ENCODE peak calls at places on chromosomes 7 and 10, in six cellular contexts. One of them, this sample, is unnamed.

GRCh38 chr10:13453896-13454295 is 74.9 kb downstream of the BEND7 start:
- DNase-seq in HepG2: no peak
- DNase-seq in HCT116: no peak
- DNase-seq in K562: no peak
- DNase-seq in GM12878: peak
- DNase-seq in H1: peak
- DNase-seq in this sample: no peak

GRCh38 chr7:22121702-22122474 is 176.2 kb upstream of the CDCA7L start:
- DNase-seq in HepG2: no peak
- DNase-seq in HCT116: no peak
- DNase-seq in K562: peak
- DNase-seq in GM12878: no peak
- DNase-seq in H1: no peak
- DNase-seq in this sample: no peak

GRCh38 chr10:67783576-67784294 is 54.3 kb downstream of the DNAJC12 start:
- DNase-seq in HepG2: no peak
- DNase-seq in HCT116: no peak
- DNase-seq in K562: no peak
- DNase-seq in GM12878: no peak
- DNase-seq in H1: no peak
- DNase-seq in this sample: no peak

GRCh38 chr7:158695056-158695455 is 9.5 kb downstream of the NCAPG2 start:
- DNase-seq in HepG2: no peak
- DNase-seq in HCT116: no peak
- DNase-seq in K562: no peak
- DNase-seq in GM12878: no peak
- DNase-seq in H1: no peak
- DNase-seq in this sample: no peak

GRCh38 chr10:132878091-132878729 is 64.2 kb downstream of the CFAP46 start:
- DNase-seq in HepG2: no peak
- DNase-seq in HCT116: no peak
- DNase-seq in K562: no peak
- DNase-seq in GM12878: no peak
- DNase-seq in H1: peak
- DNase-seq in this sample: no peak

GRCh38 chr7:156237614-156238013 is 403.0 kb upstream of the RNF32 start:
- DNase-seq in HepG2: no peak
- DNase-seq in HCT116: no peak
- DNase-seq in K562: no peak
- DNase-seq in GM12878: no peak
- DNase-seq in H1: peak
- DNase-seq in this sample: no peak

GRCh38 chr10:132665946-132666732 is 119.8 kb downstream of the NKX6-2 start:
- DNase-seq in HepG2: no peak
- DNase-seq in HCT116: no peak
- DNase-seq in K562: peak
- DNase-seq in GM12878: no peak
- DNase-seq in H1: no peak
- DNase-seq in this sample: no peak

GRCh38 chr7:106110238-106110560 is 1.9 kb downstream of the SYPL1 start:
- DNase-seq in HepG2: no peak
- DNase-seq in HCT116: no peak
- DNase-seq in K562: no peak
- DNase-seq in GM12878: no peak
- DNase-seq in H1: no peak
- DNase-seq in this sample: no peak

GRCh38 chr10:130109796-130110235 is 814 bp downstream of the C10orf143 start:
- DNase-seq in HepG2: peak
- DNase-seq in HCT116: peak
- DNase-seq in K562: peak
- DNase-seq in GM12878: peak
- DNase-seq in H1: peak
- DNase-seq in this sample: peak

GRCh38 chr10:14386202-14386593 is 55.5 kb upstream of the FRMD4A start:
- DNase-seq in HepG2: no peak
- DNase-seq in HCT116: no peak
- DNase-seq in K562: no peak
- DNase-seq in GM12878: no peak
- DNase-seq in H1: no peak
- DNase-seq in this sample: no peak

GRCh38 chr7:159218216-159219006 is 73.7 kb upstream of the VIPR2 start:
- DNase-seq in HepG2: no peak
- DNase-seq in HCT116: no peak
- DNase-seq in K562: no peak
- DNase-seq in GM12878: no peak
- DNase-seq in H1: peak
- DNase-seq in this sample: no peak

GRCh38 chr10:103551619-103552602 is 58.4 kb downstream of the NEURL1 start:
- DNase-seq in HepG2: no peak
- DNase-seq in HCT116: no peak
- DNase-seq in K562: no peak
- DNase-seq in GM12878: no peak
- DNase-seq in H1: no peak
- DNase-seq in this sample: peak

GRCh38 chr10:47374611-47375536 is 9.2 kb downstream of the ZNF488 start:
- DNase-seq in HepG2: no peak
- DNase-seq in HCT116: no peak
- DNase-seq in K562: no peak
- DNase-seq in GM12878: no peak
- DNase-seq in H1: peak
- DNase-seq in this sample: no peak

GRCh38 chr7:159147246-159147645 is 2.6 kb upstream of the VIPR2 start:
- DNase-seq in HepG2: no peak
- DNase-seq in HCT116: no peak
- DNase-seq in K562: no peak
- DNase-seq in GM12878: no peak
- DNase-seq in H1: no peak
- DNase-seq in this sample: no peak

GRCh38 chr7:31954500-31954899 is 115.7 kb downstream of the PDE1C start:
- DNase-seq in HepG2: no peak
- DNase-seq in HCT116: no peak
- DNase-seq in K562: no peak
- DNase-seq in GM12878: no peak
- DNase-seq in H1: no peak
- DNase-seq in this sample: no peak

GRCh38 chr10:69045441-69046300 is 42.2 kb upstream of the SRGN start:
- DNase-seq in HepG2: no peak
- DNase-seq in HCT116: no peak
- DNase-seq in K562: no peak
- DNase-seq in GM12878: peak
- DNase-seq in H1: no peak
- DNase-seq in this sample: no peak

GRCh38 chr10:15210521-15210920 is 42.0 kb upstream of the NMT2 start:
- DNase-seq in HepG2: no peak
- DNase-seq in HCT116: no peak
- DNase-seq in K562: no peak
- DNase-seq in GM12878: no peak
- DNase-seq in H1: no peak
- DNase-seq in this sample: no peak

GRCh38 chr7:35035511-35035921 is 1.8 kb downstream of the DPY19L1 start:
- DNase-seq in HepG2: peak
- DNase-seq in HCT116: peak
- DNase-seq in K562: peak
- DNase-seq in GM12878: no peak
- DNase-seq in H1: no peak
- DNase-seq in this sample: no peak

GRCh38 chr7:601573-602340 is 82.1 kb upstream of the PDGFA start:
- DNase-seq in HepG2: no peak
- DNase-seq in HCT116: no peak
- DNase-seq in K562: peak
- DNase-seq in GM12878: peak
- DNase-seq in H1: no peak
- DNase-seq in this sample: no peak

GRCh38 chr7:26457702-26458327 is 166.2 kb downstream of the SNX10 start:
- DNase-seq in HepG2: no peak
- DNase-seq in HCT116: no peak
- DNase-seq in K562: no peak
- DNase-seq in GM12878: no peak
- DNase-seq in H1: no peak
- DNase-seq in this sample: peak

GRCh38 chr7:45709168-45710034 is 135.2 kb downstream of the ADCY1 start:
- DNase-seq in HepG2: no peak
- DNase-seq in HCT116: no peak
- DNase-seq in K562: no peak
- DNase-seq in GM12878: no peak
- DNase-seq in H1: no peak
- DNase-seq in this sample: no peak

GRCh38 chr10:78981970-78982281 is 86.8 kb upstream of the ZMIZ1 start:
- DNase-seq in HepG2: peak
- DNase-seq in HCT116: no peak
- DNase-seq in K562: no peak
- DNase-seq in GM12878: no peak
- DNase-seq in H1: no peak
- DNase-seq in this sample: no peak

GRCh38 chr7:27661776-27662489 is 750 bp downstream of the HIBADH start:
- DNase-seq in HepG2: peak
- DNase-seq in HCT116: no peak
- DNase-seq in K562: peak
- DNase-seq in GM12878: no peak
- DNase-seq in H1: no peak
- DNase-seq in this sample: peak

GRCh38 chr7:108455833-108456677 is at the start of gene NRCAM:
- DNase-seq in HepG2: no peak
- DNase-seq in HCT116: no peak
- DNase-seq in K562: peak
- DNase-seq in GM12878: no peak
- DNase-seq in H1: peak
- DNase-seq in this sample: peak

GRCh38 chr7:157555921-157556320 is 219.1 kb downstream of the DNAJB6 start:
- DNase-seq in HepG2: no peak
- DNase-seq in HCT116: no peak
- DNase-seq in K562: no peak
- DNase-seq in GM12878: no peak
- DNase-seq in H1: no peak
- DNase-seq in this sample: no peak
- H3K4me2 ChIP-seq in HepG2: peak
- H3K4me2 ChIP-seq in HCT116: no peak
- H3K4me2 ChIP-seq in K562: no peak
- H3K4me2 ChIP-seq in GM12878: no peak
- H3K4me2 ChIP-seq in H1: no peak
- H3K4me2 ChIP-seq in this sample: no peak

GRCh38 chr7:107251963-107252362 is 83.2 kb downstream of the HBP1 start:
- DNase-seq in HepG2: peak
- DNase-seq in HCT116: no peak
- DNase-seq in K562: no peak
- DNase-seq in GM12878: no peak
- DNase-seq in H1: no peak
- DNase-seq in this sample: no peak

GRCh38 chr7:107254398-107254985 is 85.7 kb downstream of the HBP1 start:
- DNase-seq in HepG2: no peak
- DNase-seq in HCT116: no peak
- DNase-seq in K562: peak
- DNase-seq in GM12878: no peak
- DNase-seq in H1: no peak
- DNase-seq in this sample: no peak

GRCh38 chr7:107258737-107259136 is 89.9 kb downstream of the HBP1 start:
- DNase-seq in HepG2: no peak
- DNase-seq in HCT116: no peak
- DNase-seq in K562: no peak
- DNase-seq in GM12878: no peak
- DNase-seq in H1: no peak
- DNase-seq in this sample: no peak

GRCh38 chr7:107253599-107253998 is 84.8 kb downstream of the HBP1 start:
- DNase-seq in HepG2: no peak
- DNase-seq in HCT116: no peak
- DNase-seq in K562: no peak
- DNase-seq in GM12878: no peak
- DNase-seq in H1: no peak
- DNase-seq in this sample: no peak

GRCh38 chr7:107255602-107256001 is 86.8 kb downstream of the HBP1 start:
- DNase-seq in HepG2: no peak
- DNase-seq in HCT116: no peak
- DNase-seq in K562: no peak
- DNase-seq in GM12878: no peak
- DNase-seq in H1: no peak
- DNase-seq in this sample: no peak
- TF ChIP-seq SIN3A in HepG2: no peak
- TF ChIP-seq SIN3A in HCT116: no peak
- TF ChIP-seq SIN3A in K562: no peak
- TF ChIP-seq SIN3A in GM12878: no peak
- TF ChIP-seq SIN3A in H1: no peak
- TF ChIP-seq SIN3A in this sample: no peak

DNA sequence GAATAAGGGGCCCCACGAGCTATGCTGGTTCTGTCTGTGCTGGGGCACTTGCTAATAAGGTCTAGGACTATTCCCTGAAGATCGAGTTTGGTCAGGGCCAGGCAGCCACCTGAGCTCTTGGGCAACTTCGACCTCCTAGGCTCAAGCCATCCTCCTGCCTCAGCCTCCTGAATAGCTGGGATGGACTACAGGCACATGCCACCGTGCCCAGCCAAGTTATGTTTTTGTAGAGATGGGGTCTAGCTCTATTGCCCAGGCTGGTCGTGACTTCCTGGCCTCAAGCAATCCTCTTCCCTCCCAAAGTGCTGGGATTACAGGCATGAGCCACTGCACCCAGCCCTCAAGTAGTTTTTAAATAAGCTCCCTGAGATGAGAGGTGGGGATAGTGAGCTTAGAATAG is 2.9 kb downstream of the ZP3 start:
- DNase-seq in HepG2: no peak
- DNase-seq in HCT116: no peak
- DNase-seq in K562: no peak
- DNase-seq in GM12878: no peak
- DNase-seq in H1: no peak
- DNase-seq in this sample: no peak
- H3K4me2 ChIP-seq in HepG2: no peak
- H3K4me2 ChIP-seq in HCT116: no peak
- H3K4me2 ChIP-seq in K562: no peak
- H3K4me2 ChIP-seq in GM12878: no peak
- H3K4me2 ChIP-seq in H1: no peak
- H3K4me2 ChIP-seq in this sample: no peak

GRCh38 chr7:44147026-44147881 is 6.1 kb upstream of the MYL7 start:
- DNase-seq in HepG2: no peak
- DNase-seq in HCT116: no peak
- DNase-seq in K562: peak
- DNase-seq in GM12878: no peak
- DNase-seq in H1: no peak
- DNase-seq in this sample: peak

GRCh38 chr7:44144426-44144967 is 3.4 kb upstream of the MYL7 start:
- DNase-seq in HepG2: no peak
- DNase-seq in HCT116: no peak
- DNase-seq in K562: no peak
- DNase-seq in GM12878: no peak
- DNase-seq in H1: no peak
- DNase-seq in this sample: peak

GRCh38 chr7:44144968-44145418 is 3.9 kb upstream of the MYL7 start:
- DNase-seq in HepG2: no peak
- DNase-seq in HCT116: no peak
- DNase-seq in K562: no peak
- DNase-seq in GM12878: no peak
- DNase-seq in H1: no peak
- DNase-seq in this sample: peak

GRCh38 chr7:44145419-44145968 is 4.4 kb upstream of the MYL7 start:
- DNase-seq in HepG2: no peak
- DNase-seq in HCT116: no peak
- DNase-seq in K562: no peak
- DNase-seq in GM12878: no peak
- DNase-seq in H1: peak
- DNase-seq in this sample: peak

GRCh38 chr7:44145969-44146897 is 5.1 kb upstream of the MYL7 start:
- DNase-seq in HepG2: no peak
- DNase-seq in HCT116: peak
- DNase-seq in K562: peak
- DNase-seq in GM12878: no peak
- DNase-seq in H1: peak
- DNase-seq in this sample: peak
- TF ChIP-seq SIN3A in HepG2: no peak
- TF ChIP-seq SIN3A in HCT116: no peak
- TF ChIP-seq SIN3A in K562: no peak
- TF ChIP-seq SIN3A in GM12878: no peak
- TF ChIP-seq SIN3A in H1: no peak
- TF ChIP-seq SIN3A in this sample: no peak

GRCh38 chr10:98261436-98262277 is 6.3 kb downstream of the LOXL4 start:
- DNase-seq in HepG2: no peak
- DNase-seq in HCT116: no peak
- DNase-seq in K562: no peak
- DNase-seq in GM12878: no peak
- DNase-seq in H1: no peak
- DNase-seq in this sample: no peak
- H3K4me2 ChIP-seq in HepG2: no peak
- H3K4me2 ChIP-seq in HCT116: no peak
- H3K4me2 ChIP-seq in K562: no peak
- H3K4me2 ChIP-seq in GM12878: no peak
- H3K4me2 ChIP-seq in H1: no peak
- H3K4me2 ChIP-seq in this sample: no peak

This sample was measured in SK-N-SH.